ENCODE peak calls at places on chromosomes 11 and 22, in nine cellular contexts. One of them, this sample, is unnamed. For H3K9me3, the result is how much of the 10 kb centered on the place peaks cover.

GRCh38 chr11:33643167-33643817 is 57.3 kb downstream of the C11orf91 start:
- DNase-seq in heart left ventricle: no peak
- DNase-seq in OCI-LY7: no peak
- DNase-seq in psoas muscle: no peak
- DNase-seq in fibroblast of lung: no peak
- DNase-seq in uterus: no peak
- DNase-seq in pancreas: no peak
- DNase-seq in transverse colon: no peak
- DNase-seq in vagina: peak
- DNase-seq in this sample: no peak

GRCh38 chr22:37270928-37271650 is 11.2 kb upstream of the CYTH4 start:
- DNase-seq in heart left ventricle: peak
- DNase-seq in OCI-LY7: no peak
- DNase-seq in psoas muscle: no peak
- DNase-seq in fibroblast of lung: peak
- DNase-seq in uterus: no peak
- DNase-seq in pancreas: no peak
- DNase-seq in transverse colon: no peak
- DNase-seq in vagina: no peak
- DNase-seq in this sample: no peak

GRCh38 chr22:37827056-37827455 is 3.9 kb downstream of the GALR3 start:
- DNase-seq in heart left ventricle: peak
- DNase-seq in OCI-LY7: no peak
- DNase-seq in psoas muscle: no peak
- DNase-seq in fibroblast of lung: no peak
- DNase-seq in uterus: peak
- DNase-seq in pancreas: no peak
- DNase-seq in transverse colon: no peak
- DNase-seq in vagina: no peak
- DNase-seq in this sample: no peak

GRCh38 chr11:130761560-130762220 is 154.6 kb downstream of the SNX19 start:
- DNase-seq in heart left ventricle: no peak
- DNase-seq in OCI-LY7: no peak
- DNase-seq in psoas muscle: no peak
- DNase-seq in fibroblast of lung: no peak
- DNase-seq in uterus: no peak
- DNase-seq in pancreas: no peak
- DNase-seq in transverse colon: no peak
- DNase-seq in vagina: no peak
- DNase-seq in this sample: no peak

GRCh38 chr22:32949719-32950118 is 108.5 kb downstream of the SYN3 start:
- DNase-seq in heart left ventricle: no peak
- DNase-seq in OCI-LY7: no peak
- DNase-seq in psoas muscle: no peak
- DNase-seq in fibroblast of lung: no peak
- DNase-seq in uterus: no peak
- DNase-seq in pancreas: no peak
- DNase-seq in transverse colon: no peak
- DNase-seq in vagina: no peak
- DNase-seq in this sample: no peak

GRCh38 chr22:20143883-20144665 is 6.8 kb downstream of the CCDC188 start:
- DNase-seq in heart left ventricle: no peak
- DNase-seq in OCI-LY7: no peak
- DNase-seq in psoas muscle: no peak
- DNase-seq in fibroblast of lung: no peak
- DNase-seq in uterus: no peak
- DNase-seq in pancreas: no peak
- DNase-seq in transverse colon: no peak
- DNase-seq in vagina: no peak
- DNase-seq in this sample: no peak

GRCh38 chr22:40258463-40259046 is 80.8 kb downstream of the TNRC6B start:
- DNase-seq in heart left ventricle: no peak
- DNase-seq in OCI-LY7: no peak
- DNase-seq in psoas muscle: no peak
- DNase-seq in fibroblast of lung: peak
- DNase-seq in uterus: no peak
- DNase-seq in pancreas: no peak
- DNase-seq in transverse colon: no peak
- DNase-seq in vagina: no peak
- DNase-seq in this sample: no peak

GRCh38 chr11:65619281-65619928 is 3.8 kb downstream of the PCNX3 start:
- DNase-seq in heart left ventricle: no peak
- DNase-seq in OCI-LY7: no peak
- DNase-seq in psoas muscle: no peak
- DNase-seq in fibroblast of lung: no peak
- DNase-seq in uterus: no peak
- DNase-seq in pancreas: no peak
- DNase-seq in transverse colon: no peak
- DNase-seq in vagina: no peak
- DNase-seq in this sample: no peak

GRCh38 chr11:121206810-121207209 is 85.8 kb upstream of the SC5D start:
- DNase-seq in heart left ventricle: no peak
- DNase-seq in OCI-LY7: no peak
- DNase-seq in psoas muscle: no peak
- DNase-seq in fibroblast of lung: no peak
- DNase-seq in uterus: no peak
- DNase-seq in pancreas: no peak
- DNase-seq in transverse colon: no peak
- DNase-seq in vagina: no peak
- DNase-seq in this sample: no peak

GRCh38 chr11:112499153-112499907 is 238.7 kb upstream of the PLET1 start:
- DNase-seq in heart left ventricle: no peak
- DNase-seq in OCI-LY7: no peak
- DNase-seq in psoas muscle: no peak
- DNase-seq in fibroblast of lung: no peak
- DNase-seq in uterus: no peak
- DNase-seq in pancreas: no peak
- DNase-seq in transverse colon: no peak
- DNase-seq in vagina: no peak
- DNase-seq in this sample: no peak

GRCh38 chr11:15826826-15827225 is 529.5 kb downstream of the SOX6 start:
- DNase-seq in heart left ventricle: no peak
- DNase-seq in OCI-LY7: peak
- DNase-seq in psoas muscle: peak
- DNase-seq in fibroblast of lung: peak
- DNase-seq in uterus: no peak
- DNase-seq in pancreas: peak
- DNase-seq in transverse colon: peak
- DNase-seq in vagina: no peak
- DNase-seq in this sample: no peak

GRCh38 chr22:49637255-49637760 is 190.4 kb downstream of the BRD1 start:
- DNase-seq in heart left ventricle: no peak
- DNase-seq in OCI-LY7: no peak
- DNase-seq in psoas muscle: no peak
- DNase-seq in fibroblast of lung: no peak
- DNase-seq in uterus: no peak
- DNase-seq in pancreas: no peak
- DNase-seq in transverse colon: no peak
- DNase-seq in vagina: no peak
- DNase-seq in this sample: no peak

GRCh38 chr22:49640366-49641095 is 187.1 kb downstream of the BRD1 start:
- DNase-seq in heart left ventricle: no peak
- DNase-seq in OCI-LY7: no peak
- DNase-seq in psoas muscle: no peak
- DNase-seq in fibroblast of lung: no peak
- DNase-seq in uterus: no peak
- DNase-seq in pancreas: no peak
- DNase-seq in transverse colon: no peak
- DNase-seq in vagina: no peak
- DNase-seq in this sample: no peak

GRCh38 chr22:49639956-49640355 is 187.7 kb downstream of the BRD1 start:
- DNase-seq in heart left ventricle: no peak
- DNase-seq in OCI-LY7: no peak
- DNase-seq in psoas muscle: no peak
- DNase-seq in fibroblast of lung: no peak
- DNase-seq in uterus: no peak
- DNase-seq in pancreas: no peak
- DNase-seq in transverse colon: no peak
- DNase-seq in vagina: no peak
- DNase-seq in this sample: no peak

GRCh38 chr22:49638001-49638400 is 189.7 kb downstream of the BRD1 start:
- DNase-seq in heart left ventricle: no peak
- DNase-seq in OCI-LY7: no peak
- DNase-seq in psoas muscle: no peak
- DNase-seq in fibroblast of lung: no peak
- DNase-seq in uterus: no peak
- DNase-seq in pancreas: no peak
- DNase-seq in transverse colon: no peak
- DNase-seq in vagina: no peak
- DNase-seq in this sample: no peak

GRCh38 chr22:49638788-49639187 is 188.9 kb downstream of the BRD1 start:
- DNase-seq in heart left ventricle: no peak
- DNase-seq in OCI-LY7: no peak
- DNase-seq in psoas muscle: no peak
- DNase-seq in fibroblast of lung: no peak
- DNase-seq in uterus: no peak
- DNase-seq in pancreas: no peak
- DNase-seq in transverse colon: no peak
- DNase-seq in vagina: no peak
- DNase-seq in this sample: no peak
- H3K9me3 ChIP-seq in heart left ventricle: under half
- H3K9me3 ChIP-seq in OCI-LY7: under half
- H3K9me3 ChIP-seq in psoas muscle: under half
- H3K9me3 ChIP-seq in fibroblast of lung: under half
- H3K9me3 ChIP-seq in uterus: under half
- H3K9me3 ChIP-seq in pancreas: under half
- H3K9me3 ChIP-seq in transverse colon: under half
- H3K9me3 ChIP-seq in vagina: under half
- H3K9me3 ChIP-seq in this sample: under half

DNA sequence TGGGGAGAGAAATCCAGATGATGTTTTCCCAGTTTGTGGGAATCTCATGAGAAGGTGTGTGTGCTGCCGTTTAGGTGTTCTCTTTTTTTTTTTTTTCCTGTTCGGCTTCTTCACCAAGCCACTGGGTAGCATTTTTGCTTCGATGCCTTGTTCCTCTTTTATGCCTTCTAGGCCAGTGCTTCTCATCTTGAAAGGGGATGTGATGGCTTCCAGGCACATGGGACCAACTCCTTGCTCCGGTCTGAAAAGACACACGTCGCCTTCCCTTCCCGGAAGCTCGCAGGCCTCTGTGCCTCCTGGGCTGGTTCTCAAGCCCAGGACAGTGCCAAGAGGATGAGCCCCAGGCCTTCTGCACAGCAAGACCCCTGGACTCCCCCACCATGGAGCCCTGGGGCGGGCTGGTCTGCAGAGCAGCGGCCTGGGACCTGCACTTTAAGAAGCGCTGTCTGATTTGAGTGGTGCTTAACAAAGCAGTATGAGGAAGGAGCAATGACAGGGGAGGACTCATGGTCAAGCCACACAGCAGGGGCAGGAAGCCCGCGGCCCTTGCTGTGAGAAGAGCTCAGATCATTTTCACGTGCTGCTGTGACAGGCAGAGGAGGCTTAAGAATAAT is 158.8 kb downstream of the MPPED1 start:
- DNase-seq in heart left ventricle: no peak
- DNase-seq in OCI-LY7: no peak
- DNase-seq in psoas muscle: no peak
- DNase-seq in fibroblast of lung: no peak
- DNase-seq in uterus: no peak
- DNase-seq in pancreas: no peak
- DNase-seq in transverse colon: no peak
- DNase-seq in vagina: no peak
- DNase-seq in this sample: no peak
- H3K27ac ChIP-seq in heart left ventricle: no peak
- H3K27ac ChIP-seq in OCI-LY7: no peak
- H3K27ac ChIP-seq in psoas muscle: no peak
- H3K27ac ChIP-seq in fibroblast of lung: no peak
- H3K27ac ChIP-seq in uterus: no peak
- H3K27ac ChIP-seq in pancreas: no peak
- H3K27ac ChIP-seq in transverse colon: no peak
- H3K27ac ChIP-seq in vagina: no peak
- H3K27ac ChIP-seq in this sample: no peak

DNA sequence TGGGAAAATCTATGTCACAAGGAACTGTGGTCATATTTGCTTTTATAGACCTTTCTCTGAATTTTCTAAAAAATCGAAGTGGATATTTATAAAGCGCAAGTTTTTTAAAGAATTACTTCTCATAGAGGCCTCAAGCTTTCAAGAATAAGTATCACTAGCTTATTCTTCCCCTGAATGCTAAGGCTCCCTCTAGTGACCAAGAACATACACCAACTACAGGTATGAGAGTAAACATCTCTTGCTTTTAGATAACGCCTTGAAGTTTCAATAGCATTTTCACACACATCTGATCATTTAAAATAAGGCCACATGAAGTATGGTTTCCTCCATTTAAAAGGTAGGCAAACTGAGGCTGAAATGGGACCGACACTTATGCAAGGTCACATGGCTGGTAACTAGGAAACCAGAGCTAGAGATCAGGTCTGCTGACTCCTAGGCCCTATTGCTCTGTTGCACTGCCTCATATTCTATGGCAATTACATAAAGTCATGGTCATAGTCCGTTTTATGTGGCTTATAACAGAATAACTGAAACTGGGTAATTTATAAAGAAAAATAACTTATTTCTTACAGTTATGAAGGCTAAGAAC is 66.5 kb downstream of the CCDC34 start:
- DNase-seq in heart left ventricle: no peak
- DNase-seq in OCI-LY7: peak
- DNase-seq in psoas muscle: no peak
- DNase-seq in fibroblast of lung: peak
- DNase-seq in uterus: no peak
- DNase-seq in pancreas: no peak
- DNase-seq in transverse colon: no peak
- DNase-seq in vagina: no peak
- DNase-seq in this sample: no peak
- TF ChIP-seq CTCF in heart left ventricle: peak
- TF ChIP-seq CTCF in OCI-LY7: peak
- TF ChIP-seq CTCF in psoas muscle: peak
- TF ChIP-seq CTCF in fibroblast of lung: peak
- TF ChIP-seq CTCF in uterus: peak
- TF ChIP-seq CTCF in pancreas: peak
- TF ChIP-seq CTCF in transverse colon: peak
- TF ChIP-seq CTCF in vagina: peak
- TF ChIP-seq CTCF in this sample: peak

GRCh38 chr11:624705-625635 is at the start of gene CDHR5:
- DNase-seq in heart left ventricle: no peak
- DNase-seq in OCI-LY7: no peak
- DNase-seq in psoas muscle: no peak
- DNase-seq in fibroblast of lung: no peak
- DNase-seq in uterus: no peak
- DNase-seq in pancreas: peak
- DNase-seq in transverse colon: peak
- DNase-seq in vagina: no peak
- DNase-seq in this sample: no peak

GRCh38 chr11:621838-622237 is 2.9 kb downstream of the CDHR5 start:
- DNase-seq in heart left ventricle: no peak
- DNase-seq in OCI-LY7: no peak
- DNase-seq in psoas muscle: no peak
- DNase-seq in fibroblast of lung: no peak
- DNase-seq in uterus: no peak
- DNase-seq in pancreas: no peak
- DNase-seq in transverse colon: no peak
- DNase-seq in vagina: no peak
- DNase-seq in this sample: no peak

GRCh38 chr11:623349-623869 is 1.3 kb downstream of the CDHR5 start:
- DNase-seq in heart left ventricle: no peak
- DNase-seq in OCI-LY7: no peak
- DNase-seq in psoas muscle: no peak
- DNase-seq in fibroblast of lung: no peak
- DNase-seq in uterus: no peak
- DNase-seq in pancreas: no peak
- DNase-seq in transverse colon: no peak
- DNase-seq in vagina: no peak
- DNase-seq in this sample: no peak

GRCh38 chr11:625636-626319 is 1.0 kb upstream of the CDHR5 start:
- DNase-seq in heart left ventricle: peak
- DNase-seq in OCI-LY7: no peak
- DNase-seq in psoas muscle: no peak
- DNase-seq in fibroblast of lung: no peak
- DNase-seq in uterus: no peak
- DNase-seq in pancreas: no peak
- DNase-seq in transverse colon: peak
- DNase-seq in vagina: no peak
- DNase-seq in this sample: no peak

GRCh38 chr11:623999-624704 is 603 bp downstream of the CDHR5 start:
- DNase-seq in heart left ventricle: no peak
- DNase-seq in OCI-LY7: no peak
- DNase-seq in psoas muscle: no peak
- DNase-seq in fibroblast of lung: peak
- DNase-seq in uterus: no peak
- DNase-seq in pancreas: peak
- DNase-seq in transverse colon: peak
- DNase-seq in vagina: no peak
- DNase-seq in this sample: no peak
- H3K9me3 ChIP-seq in heart left ventricle: under half
- H3K9me3 ChIP-seq in OCI-LY7: under half
- H3K9me3 ChIP-seq in psoas muscle: under half
- H3K9me3 ChIP-seq in fibroblast of lung: under half
- H3K9me3 ChIP-seq in uterus: under half
- H3K9me3 ChIP-seq in pancreas: under half
- H3K9me3 ChIP-seq in transverse colon: under half
- H3K9me3 ChIP-seq in vagina: under half
- H3K9me3 ChIP-seq in this sample: under half

This sample was measured in CD4-positive, alpha-beta T cell.